ENCODE peak calls at places on chromosome 16, in eight cellular contexts. C is heart right ventricle; I is right atrium auricular region; A is GM23248; Q is PC-9; Z is bronchial epithelial cell; D is effector memory CD4-positive, alpha-beta T cell; X is brain microvascular endothelial cell. E is an unnamed sample.

GRCh38 chr16:89370081-89370511 is 120.3 kb downstream of the ANKRD11 start:
- DNase-seq in C (no peak), I (no peak), A (peak), Q (peak), Z (no peak), D (no peak), X (peak), E (peak)

GRCh38 chr16:85883813-85884212 is 15.1 kb upstream of the IRF8 start:
- DNase-seq in C (no peak), I (no peak), A (no peak), Q (no peak), Z (no peak), D (no peak), X (no peak), E (no peak)

GRCh38 chr16:85424260-85425060 is 188.7 kb upstream of the GSE1 start:
- DNase-seq in C (peak), I (no peak), A (no peak), Q (no peak), Z (no peak), D (no peak), X (no peak), E (no peak)

GRCh38 chr16:86306811-86307517 is 203.4 kb upstream of the FOXF1 start:
- DNase-seq in C (no peak), I (no peak), A (peak), Q (no peak), Z (no peak), D (no peak), X (no peak), E (no peak)

GRCh38 chr16:88013766-88014165 is 62.5 kb downstream of the BANP start:
- DNase-seq in C (no peak), I (no peak), A (no peak), Q (no peak), Z (no peak), D (no peak), X (no peak), E (no peak)

GRCh38 chr16:88962478-88963152 is 14.4 kb downstream of the CBFA2T3 start:
- DNase-seq in C (no peak), I (no peak), A (no peak), Q (no peak), Z (no peak), D (no peak), X (no peak), E (no peak)

GRCh38 chr16:12339686-12340085 is 363.2 kb downstream of the SNX29 start:
- DNase-seq in C (no peak), I (no peak), A (peak), Q (no peak), Z (no peak), D (no peak), X (peak), E (no peak)

GRCh38 chr16:69481901-69482341 is 57.5 kb downstream of the CYB5B start:
- DNase-seq in C (peak), I (peak), A (peak), Q (no peak), Z (peak), D (no peak), X (peak), E (peak)

GRCh38 chr16:10868562-10869469 is 8.2 kb upstream of the CIITA start:
- DNase-seq in C (peak), I (no peak), A (no peak), Q (no peak), Z (no peak), D (no peak), X (no peak), E (no peak)

GRCh38 chr16:55145771-55146603 is 178.0 kb upstream of the IRX6 start:
- DNase-seq in C (no peak), I (no peak), A (no peak), Q (no peak), Z (no peak), D (no peak), X (no peak), E (no peak)
- H3K4me3 ChIP-seq in C (no peak), I (no peak), A (no peak), Q (no peak), Z (no peak), D (no peak), X (no peak), E (no peak)

GRCh38 chr16:68075980-68076379 is 9.2 kb upstream of the NFATC3 start:
- DNase-seq in C (no peak), I (no peak), A (no peak), Q (no peak), Z (no peak), D (no peak), X (no peak), E (no peak)
- H3K4me3 ChIP-seq in C (no peak), I (no peak), A (no peak), Q (no peak), Z (no peak), D (no peak), X (no peak), E (no peak)

GRCh38 chr16:1984347-1985225 is 593 bp downstream of the GFER start:
- DNase-seq in C (no peak), I (no peak), A (peak), Q (no peak), Z (no peak), D (no peak), X (no peak), E (peak)

GRCh38 chr16:1987198-1987597 is 2.6 kb upstream of the SYNGR3 start:
- DNase-seq in C (no peak), I (no peak), A (no peak), Q (no peak), Z (no peak), D (no peak), X (no peak), E (no peak)

GRCh38 chr16:1983053-1983543 is 895 bp upstream of the GFER start:
- DNase-seq in C (no peak), I (no peak), A (no peak), Q (no peak), Z (no peak), D (no peak), X (no peak), E (no peak)

GRCh38 chr16:1983544-1984346 is at the start of gene GFER:
- DNase-seq in C (peak), I (peak), A (peak), Q (peak), Z (peak), D (peak), X (peak), E (peak)

GRCh38 chr16:1985466-1986150 is 1.6 kb downstream of the GFER start:
- DNase-seq in C (no peak), I (no peak), A (no peak), Q (no peak), Z (no peak), D (no peak), X (no peak), E (no peak)
- H3K4me3 ChIP-seq in C (no peak), I (no peak), A (no peak), Q (peak), Z (no peak), D (no peak), X (peak), E (no peak)

DNA sequence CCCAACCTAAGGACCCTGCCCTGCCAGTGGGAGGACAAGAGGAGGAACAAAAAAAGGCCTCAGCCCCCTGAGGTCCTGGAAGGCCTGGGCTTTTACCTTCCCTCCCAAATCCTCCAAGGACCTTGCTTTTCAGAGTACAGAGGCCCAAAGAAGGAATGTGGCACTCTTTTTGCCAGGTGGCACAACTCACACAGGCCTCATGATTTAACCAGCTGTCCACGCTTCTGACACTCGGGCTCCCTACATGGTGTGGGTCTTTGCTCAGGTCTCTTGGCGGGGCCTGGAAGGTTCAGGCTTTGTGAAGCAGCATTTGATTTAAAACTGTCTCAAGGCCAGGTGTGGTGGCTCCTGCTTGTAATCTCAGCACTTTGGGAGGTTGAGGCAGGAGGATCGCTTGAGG is 120.6 kb downstream of the ABCC6 start:
- DNase-seq in C (no peak), I (no peak), A (no peak), Q (no peak), Z (no peak), D (no peak), X (no peak), E (no peak)
- H3K4me3 ChIP-seq in C (no peak), I (no peak), A (no peak), Q (no peak), Z (no peak), D (no peak), X (no peak), E (no peak)

DNA sequence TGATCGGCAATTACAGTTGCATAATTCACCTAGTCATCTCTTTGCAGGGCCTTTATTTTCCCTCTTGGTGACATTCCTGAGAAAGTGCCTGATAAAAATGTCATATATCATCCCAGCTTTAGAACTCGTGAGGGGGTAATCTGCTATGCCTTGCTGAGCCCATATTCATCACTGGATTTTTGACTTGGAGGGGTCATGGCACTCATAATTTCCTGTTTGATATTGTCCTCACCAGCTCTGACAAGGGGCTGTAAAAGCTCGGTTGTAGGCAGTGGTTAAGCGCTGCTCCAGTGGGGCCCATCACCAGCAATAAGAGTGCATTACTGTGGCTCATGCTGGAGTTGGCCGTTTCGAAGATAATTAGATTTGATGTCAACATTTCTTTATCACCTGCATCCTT is 227.3 kb downstream of the IRX3 start:
- DNase-seq in C (no peak), I (no peak), A (no peak), Q (no peak), Z (no peak), D (no peak), X (no peak), E (no peak)
- H3K4me3 ChIP-seq in C (no peak), I (no peak), A (no peak), Q (no peak), Z (no peak), D (no peak), X (no peak), E (no peak)

GRCh38 chr16:58413359-58413758 is 21.1 kb downstream of the GINS3 start:
- DNase-seq in C (no peak), I (no peak), A (no peak), Q (no peak), Z (no peak), D (no peak), X (no peak), E (no peak)
- H3K4me3 ChIP-seq in C (no peak), I (no peak), A (no peak), Q (no peak), Z (no peak), D (no peak), X (no peak), E (no peak)

GRCh38 chr16:67182288-67182687 is 1.5 kb downstream of the MATCAP1 start:
- DNase-seq in C (no peak), I (no peak), A (no peak), Q (no peak), Z (no peak), D (no peak), X (no peak), E (no peak)
- H3K4me3 ChIP-seq in C (no peak), I (no peak), A (no peak), Q (peak), Z (no peak), D (no peak), X (no peak), E (no peak)

GRCh38 chr16:23803591-23804123 is 32.1 kb upstream of the PRKCB start:
- DNase-seq in C (peak), I (peak), A (peak), Q (peak), Z (peak), D (peak), X (peak), E (peak)
- H3K4me3 ChIP-seq in C (no peak), I (no peak), A (no peak), Q (no peak), Z (no peak), D (no peak), X (no peak), E (no peak)

GRCh38 chr16:31701734-31702133 is 171.9 kb upstream of the ZNF267 start:
- DNase-seq in C (no peak), I (no peak), A (no peak), Q (no peak), Z (no peak), D (no peak), X (no peak), E (peak)
- H3K4me3 ChIP-seq in C (no peak), I (no peak), A (no peak), Q (peak), Z (no peak), D (peak), X (no peak), E (no peak)